ENCODE peak calls at places on chromosomes 3 and 15, in five cellular contexts. M is tibial artery, G is adrenal gland, S is activated T-cell treated with anti-CD3 and anti-CD28 coated beads for 24 hours, I is foreskin fibroblast. L is an unnamed sample.

GRCh38 chr15:33242165-33242564 is 47.7 kb upstream of the FMN1 start:
- DNase-seq in M (no peak), G (no peak), S (no peak), I (peak), L (no peak)

GRCh38 chr15:89898628-89899302 is 5.0 kb upstream of the AP3S2 start:
- DNase-seq in M (no peak), G (no peak), S (no peak), I (peak), L (no peak)

GRCh38 chr3:61381745-61382392 is 130.6 kb upstream of the FHIT start:
- DNase-seq in M (no peak), G (no peak), S (no peak), I (no peak), L (no peak)

GRCh38 chr3:15360786-15361493 is 28.6 kb upstream of the SH3BP5 start:
- DNase-seq in M (no peak), G (no peak), S (no peak), I (peak), L (no peak)

GRCh38 chr15:100349321-100349695 is 7.5 kb upstream of the ADAMTS17 start:
- DNase-seq in M (no peak), G (no peak), S (no peak), I (no peak), L (no peak)

GRCh38 chr3:101134331-101134730 is 141.1 kb upstream of the ABI3BP start:
- DNase-seq in M (no peak), G (no peak), S (no peak), I (no peak), L (no peak)

GRCh38 chr3:13290941-13291340 is 129.2 kb downstream of the NUP210 start:
- DNase-seq in M (no peak), G (no peak), S (no peak), I (no peak), L (no peak)

GRCh38 chr3:194989251-194989650 is 281.7 kb downstream of the XXYLT1 start:
- DNase-seq in M (no peak), G (no peak), S (no peak), I (no peak), L (no peak)

GRCh38 chr3:50089603-50089945 is 855 bp downstream of the RBM5 start:
- DNase-seq in M (no peak), G (peak), S (no peak), I (no peak), L (no peak)

GRCh38 chr3:141486416-141486734 is 452 bp upstream of the RASA2 start:
- DNase-seq in M (peak), G (no peak), S (no peak), I (no peak), L (no peak)

GRCh38 chr3:16101295-16102186 is 72.9 kb upstream of the GALNT15 start:
- DNase-seq in M (no peak), G (peak), S (no peak), I (no peak), L (no peak)

GRCh38 chr3:72213296-72214064 is 428.5 kb upstream of the PROK2 start:
- DNase-seq in M (no peak), G (no peak), S (no peak), I (no peak), L (no peak)

GRCh38 chr3:126798521-126798920 is 94.5 kb downstream of the CHCHD6 start:
- DNase-seq in M (no peak), G (no peak), S (no peak), I (peak), L (no peak)

GRCh38 chr3:126745760-126746394 is 41.8 kb downstream of the CHCHD6 start:
- DNase-seq in M (no peak), G (peak), S (no peak), I (no peak), L (peak)

GRCh38 chr15:100211855-100212850 is 129.6 kb downstream of the ADAMTS17 start:
- DNase-seq in M (no peak), G (no peak), S (no peak), I (no peak), L (no peak)

L was measured in heart left ventricle.